ENCODE peak calls at places on chromosomes 6 and 20, in four cellular contexts. One of them, this sample, is unnamed.
A peak's percentile ranks its signal among the peaks of the same experiment; 100 is the strongest.

GRCh38 chr6:81857812-81858211 is 105.3 kb upstream of the TENT5A start:
- DNase-seq in K562: no peak
- DNase-seq in HepG2: no peak
- DNase-seq in GM12878: no peak
- DNase-seq in this sample: no peak

GRCh38 chr6:69487688-69488087 is 309.1 kb downstream of the LMBRD1 start:
- DNase-seq in K562: peak; percentile 7
- DNase-seq in HepG2: no peak
- DNase-seq in GM12878: no peak
- DNase-seq in this sample: no peak

GRCh38 chr6:132130530-132131298 is 179.5 kb upstream of the CCN2 start:
- DNase-seq in K562: no peak
- DNase-seq in HepG2: no peak
- DNase-seq in GM12878: no peak
- DNase-seq in this sample: no peak

GRCh38 chr6:152300517-152300916 is 336.6 kb downstream of the SYNE1 start:
- DNase-seq in K562: no peak
- DNase-seq in HepG2: no peak
- DNase-seq in GM12878: no peak
- DNase-seq in this sample: no peak

GRCh38 chr6:134878136-134878535 is 71.8 kb downstream of the ALDH8A1 start:
- DNase-seq in K562: no peak
- DNase-seq in HepG2: no peak
- DNase-seq in GM12878: no peak
- DNase-seq in this sample: no peak

GRCh38 chr6:161161889-161162624 is 111.8 kb downstream of the AGPAT4 start:
- DNase-seq in K562: no peak
- DNase-seq in HepG2: no peak
- DNase-seq in GM12878: no peak
- DNase-seq in this sample: no peak

GRCh38 chr6:47440722-47441121 is 36.9 kb upstream of the CD2AP start:
- DNase-seq in K562: no peak
- DNase-seq in HepG2: no peak
- DNase-seq in GM12878: peak; percentile 47
- DNase-seq in this sample: no peak

GRCh38 chr6:40472354-40472753 is 114.8 kb downstream of the LRFN2 start:
- DNase-seq in K562: no peak
- DNase-seq in HepG2: no peak
- DNase-seq in GM12878: no peak
- DNase-seq in this sample: no peak

GRCh38 chr6:138036111-138036510 is 71.1 kb downstream of the PERP start:
- DNase-seq in K562: peak; percentile 8
- DNase-seq in HepG2: no peak
- DNase-seq in GM12878: no peak
- DNase-seq in this sample: peak; percentile 34

GRCh38 chr20:43744966-43745733 is 18.3 kb upstream of the GTSF1L start:
- DNase-seq in K562: no peak
- DNase-seq in HepG2: no peak
- DNase-seq in GM12878: no peak
- DNase-seq in this sample: no peak

GRCh38 chr6:34154668-34155447 is 9.0 kb upstream of the GRM4 start:
- DNase-seq in K562: peak; percentile 75
- DNase-seq in HepG2: no peak
- DNase-seq in GM12878: no peak
- DNase-seq in this sample: no peak

GRCh38 chr6:11354019-11354418 is 121.6 kb upstream of the NEDD9 start:
- DNase-seq in K562: peak; percentile 4
- DNase-seq in HepG2: no peak
- DNase-seq in GM12878: no peak
- DNase-seq in this sample: no peak

GRCh38 chr20:17895641-17896246 is 72.8 kb downstream of the SNX5 start:
- DNase-seq in K562: peak; percentile 28
- DNase-seq in HepG2: no peak
- DNase-seq in GM12878: peak; percentile 11
- DNase-seq in this sample: no peak

GRCh38 chr20:49267327-49267726 is 10.5 kb downstream of the ZNFX1 start:
- DNase-seq in K562: no peak
- DNase-seq in HepG2: no peak
- DNase-seq in GM12878: no peak
- DNase-seq in this sample: no peak

GRCh38 chr6:114430534-114431124 is 87.8 kb upstream of the HS3ST5 start:
- DNase-seq in K562: no peak
- DNase-seq in HepG2: peak; percentile 2
- DNase-seq in GM12878: no peak
- DNase-seq in this sample: no peak

GRCh38 chr6:33929575-33930288 is 125.9 kb upstream of the MLN start:
- DNase-seq in K562: no peak
- DNase-seq in HepG2: no peak
- DNase-seq in GM12878: no peak
- DNase-seq in this sample: no peak

GRCh38 chr20:37007898-37008649 is 56.6 kb upstream of the SAMHD1 start:
- DNase-seq in K562: peak; percentile 6
- DNase-seq in HepG2: peak; percentile 40
- DNase-seq in GM12878: no peak
- DNase-seq in this sample: no peak

DNA sequence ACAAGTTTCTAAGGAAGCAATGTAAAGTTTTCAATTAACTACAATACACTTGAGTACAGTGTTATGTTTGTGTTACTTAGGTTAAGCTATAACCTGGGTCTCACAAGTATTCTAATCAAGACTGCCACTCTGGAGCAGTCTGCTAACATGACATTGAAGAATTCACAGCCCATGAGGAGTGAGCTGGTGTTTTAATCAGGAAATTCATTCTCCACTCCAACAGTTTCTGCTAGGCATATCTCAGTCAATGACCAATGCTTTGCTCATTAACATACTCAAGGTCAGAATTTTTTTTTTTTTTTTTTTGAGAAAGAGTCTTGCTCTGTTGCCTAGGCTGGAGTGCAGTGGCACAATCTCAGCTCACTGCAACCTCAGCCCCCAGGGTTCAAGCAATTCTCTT is 59.6 kb upstream of the SAMHD1 start:
- DNase-seq in K562: no peak
- DNase-seq in HepG2: no peak
- DNase-seq in GM12878: no peak
- DNase-seq in this sample: no peak
- TF ChIP-seq ZBTB33 in K562: no peak
- TF ChIP-seq ZBTB33 in HepG2: no peak
- TF ChIP-seq ZBTB33 in GM12878: no peak
- TF ChIP-seq ZBTB33 in this sample: no peak

GRCh38 chr20:20731945-20732296 is 19.5 kb upstream of the RALGAPA2 start:
- DNase-seq in K562: no peak
- DNase-seq in HepG2: no peak
- DNase-seq in GM12878: no peak
- DNase-seq in this sample: no peak
- H3K9ac ChIP-seq in K562: no peak overlapping the region
- H3K9ac ChIP-seq in HepG2: no peak overlapping the region
- H3K9ac ChIP-seq in GM12878: no peak overlapping the region
- H3K9ac ChIP-seq in this sample: no peak overlapping the region

GRCh38 chr20:2006452-2007381 is 12.9 kb upstream of the PDYN start:
- DNase-seq in K562: peak; percentile 46
- DNase-seq in HepG2: peak; percentile 46
- DNase-seq in GM12878: no peak
- DNase-seq in this sample: peak; percentile 19
- TF ChIP-seq CEBPB in K562: no peak
- TF ChIP-seq CEBPB in HepG2: peak; percentile 38
- TF ChIP-seq CEBPB in GM12878: no peak
- TF ChIP-seq CEBPB in this sample: no peak

GRCh38 chr20:5221078-5221430 is 94.2 kb downstream of the CDS2 start:
- DNase-seq in K562: no peak
- DNase-seq in HepG2: no peak
- DNase-seq in GM12878: no peak
- DNase-seq in this sample: no peak
- TF ChIP-seq ZBTB33 in K562: no peak
- TF ChIP-seq ZBTB33 in HepG2: no peak
- TF ChIP-seq ZBTB33 in GM12878: no peak
- TF ChIP-seq ZBTB33 in this sample: no peak

GRCh38 chr20:50504231-50504823 is 5.9 kb upstream of the PTPN1 start:
- DNase-seq in K562: peak; percentile 67
- DNase-seq in HepG2: peak; percentile 37
- DNase-seq in GM12878: no peak
- DNase-seq in this sample: peak; percentile 16

GRCh38 chr20:50496773-50497375 is 13.3 kb upstream of the PTPN1 start:
- DNase-seq in K562: no peak
- DNase-seq in HepG2: no peak
- DNase-seq in GM12878: no peak
- DNase-seq in this sample: no peak

GRCh38 chr20:50506270-50506579 is 4.0 kb upstream of the PTPN1 start:
- DNase-seq in K562: no peak
- DNase-seq in HepG2: no peak
- DNase-seq in GM12878: no peak
- DNase-seq in this sample: no peak

DNA sequence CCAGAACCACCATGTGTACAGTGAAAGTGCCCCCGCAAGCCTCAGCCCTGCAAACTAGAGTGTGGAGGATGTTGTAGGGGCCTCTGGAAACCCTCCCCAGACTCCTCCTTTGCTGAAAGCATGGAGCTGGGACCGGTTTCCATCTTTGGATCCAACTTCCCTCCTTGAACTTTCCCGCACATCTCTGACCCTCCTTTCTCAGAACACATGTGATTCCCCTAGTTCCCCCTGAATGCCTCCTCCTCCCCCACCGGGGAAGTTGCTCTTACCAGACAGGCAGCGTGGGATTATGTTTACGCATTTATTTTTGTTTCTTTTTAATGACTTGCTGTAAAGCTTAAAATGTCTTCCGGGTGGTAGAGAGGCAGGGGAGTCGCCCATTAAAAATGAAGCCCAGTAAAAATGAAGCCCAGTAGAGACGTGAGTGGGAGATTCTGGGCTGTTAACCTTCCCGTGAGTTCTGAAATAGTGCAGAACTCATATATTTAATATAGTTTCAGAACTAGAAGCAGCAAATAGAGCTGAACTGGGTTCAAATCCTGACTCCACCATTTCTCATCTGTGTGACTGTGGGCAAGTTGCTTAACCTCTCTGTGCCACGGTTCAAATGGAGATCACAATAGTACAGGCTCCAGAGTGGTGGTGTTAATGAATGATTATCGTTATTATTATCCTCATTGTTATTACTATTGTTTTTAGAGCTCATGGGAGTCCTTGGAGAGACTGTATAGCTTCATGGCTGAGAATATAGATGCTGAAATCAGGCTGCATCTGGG is 8.0 kb upstream of the PTPN1 start:
- DNase-seq in K562: no peak
- DNase-seq in HepG2: no peak
- DNase-seq in GM12878: no peak
- DNase-seq in this sample: no peak
- H3K9ac ChIP-seq in K562: no peak overlapping the region
- H3K9ac ChIP-seq in HepG2: no peak overlapping the region
- H3K9ac ChIP-seq in GM12878: peak overlapping the region; percentile 44
- H3K9ac ChIP-seq in this sample: no peak overlapping the region

DNA sequence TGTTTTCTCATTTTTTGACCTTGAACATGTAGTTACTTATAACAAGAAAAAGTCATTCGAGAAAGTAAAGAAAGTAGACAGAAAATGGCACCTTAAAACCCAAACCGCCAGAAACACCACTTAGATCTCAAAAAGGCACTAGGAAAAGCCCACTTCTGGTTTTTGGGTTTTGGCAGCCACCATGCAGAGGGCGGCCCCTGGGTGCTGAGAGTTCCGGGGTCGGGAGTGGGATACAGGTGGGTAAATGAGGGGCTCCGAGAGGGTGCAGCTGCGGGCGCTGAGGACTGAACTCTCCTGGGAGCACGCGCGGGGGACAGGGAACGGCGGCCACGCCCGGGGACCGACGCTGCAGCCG is 49.2 kb downstream of the TMEM242 start:
- DNase-seq in K562: no peak
- DNase-seq in HepG2: no peak
- DNase-seq in GM12878: no peak
- DNase-seq in this sample: no peak
- TF ChIP-seq CEBPB in K562: no peak
- TF ChIP-seq CEBPB in HepG2: no peak
- TF ChIP-seq CEBPB in GM12878: no peak
- TF ChIP-seq CEBPB in this sample: no peak

GRCh38 chr6:168370310-168370991 is 50.9 kb upstream of the DACT2 start:
- DNase-seq in K562: peak; percentile 79
- DNase-seq in HepG2: peak; percentile 39
- DNase-seq in GM12878: no peak
- DNase-seq in this sample: peak; percentile 32
- TF ChIP-seq ZBTB33 in K562: no peak
- TF ChIP-seq ZBTB33 in HepG2: no peak
- TF ChIP-seq ZBTB33 in GM12878: no peak
- TF ChIP-seq ZBTB33 in this sample: no peak

DNA sequence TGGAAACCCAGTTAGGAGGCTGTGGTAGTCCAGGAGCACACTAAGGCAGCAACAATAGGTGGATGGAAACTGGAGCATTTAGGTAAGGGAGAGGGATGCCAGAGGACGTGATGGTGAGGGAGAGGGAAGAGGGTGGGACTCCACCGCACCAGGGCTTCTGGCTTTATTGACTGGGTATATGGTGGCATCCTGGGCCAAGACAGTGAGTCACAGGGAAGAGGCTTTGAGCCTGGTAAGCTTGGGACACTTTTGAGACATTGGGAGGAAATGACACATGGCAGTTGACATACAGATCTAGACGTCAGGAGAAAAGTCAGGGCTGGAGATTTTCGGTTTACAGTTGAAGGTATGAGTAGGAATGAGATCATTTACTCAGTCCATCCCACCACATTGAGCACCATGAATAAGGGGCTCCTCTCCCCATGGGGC is 14.9 kb downstream of the NT5E start:
- DNase-seq in K562: no peak
- DNase-seq in HepG2: no peak
- DNase-seq in GM12878: no peak
- DNase-seq in this sample: peak; percentile 97
- H3K9ac ChIP-seq in K562: no peak overlapping the region
- H3K9ac ChIP-seq in HepG2: no peak overlapping the region
- H3K9ac ChIP-seq in GM12878: no peak overlapping the region
- H3K9ac ChIP-seq in this sample: peak overlapping the region; percentile 65